ENCODE peak calls at places on chromosomes 7 and 10, in seven cellular contexts. T, J, I, U, G, O and K are unnamed samples. For H3K9me3, the result is how much of the 10 kb centered on the place peaks cover.

GRCh38 chr10:69862882-69863530 is 61.3 kb downstream of the COL13A1 start:
- DNase-seq in G (no peak), U (no peak), T (no peak), J (no peak), I (no peak), O (no peak), K (no peak)

GRCh38 chr10:43093423-43094090 is 16.7 kb downstream of the RET start:
- DNase-seq in G (no peak), T (no peak), O (no peak), U (peak), I (no peak), J (no peak), K (no peak)

GRCh38 chr7:66556549-66557213 is 72.0 kb upstream of the KCTD7 start:
- DNase-seq in U (no peak), I (no peak), J (no peak), O (no peak), G (no peak), T (peak), K (no peak)

GRCh38 chr7:36823353-36823752 is 99.1 kb upstream of the AOAH start:
- DNase-seq in T (no peak), O (no peak), U (no peak), G (no peak), J (no peak), I (no peak), K (no peak)

GRCh38 chr10:11810313-11810766 is 12.8 kb upstream of the PROSER2 start:
- DNase-seq in O (no peak), G (no peak), T (no peak), I (peak), U (no peak), J (no peak), K (no peak)

GRCh38 chr10:98047009-98047741 is 16.8 kb upstream of the CRTAC1 start:
- DNase-seq in U (no peak), O (peak), G (peak), I (no peak), T (no peak), J (no peak), K (no peak)

GRCh38 chr10:8444630-8445029 is 390.1 kb downstream of the GATA3 start:
- DNase-seq in U (no peak), I (peak), J (peak), O (no peak), G (no peak), T (no peak), K (no peak)

GRCh38 chr7:123727071-123727837 is 21.5 kb downstream of the WASL start:
- DNase-seq in U (no peak), I (peak), T (no peak), O (no peak), G (no peak), J (no peak), K (no peak)

GRCh38 chr10:75547391-75548298 is 116.2 kb downstream of the LRMDA start:
- DNase-seq in J (no peak), T (no peak), G (peak), I (peak), O (no peak), U (no peak), K (no peak)

GRCh38 chr10:133293810-133294119 is 14.9 kb downstream of the TUBGCP2 start:
- DNase-seq in O (no peak), G (no peak), J (no peak), T (no peak), I (no peak), U (no peak), K (no peak)

GRCh38 chr10:73439605-73440298 is 6.4 kb upstream of the MSS51 start:
- DNase-seq in T (no peak), J (no peak), G (no peak), I (peak), U (no peak), O (no peak), K (no peak)

GRCh38 chr10:31604141-31604540 is 285.1 kb downstream of the ZEB1 start:
- DNase-seq in T (no peak), O (no peak), I (no peak), J (no peak), U (peak), G (peak), K (no peak)

GRCh38 chr10:123143162-123143824 is 4.6 kb upstream of the HMX2 start:
- DNase-seq in O (no peak), T (no peak), J (no peak), U (no peak), G (no peak), I (no peak), K (no peak)

GRCh38 chr7:27693794-27694193 is 31.1 kb upstream of the HIBADH start:
- DNase-seq in J (no peak), T (no peak), G (no peak), O (no peak), U (no peak), I (no peak), K (no peak)

GRCh38 chr7:120475994-120476393 is 203.0 kb downstream of the KCND2 start:
- DNase-seq in O (no peak), T (no peak), G (no peak), I (no peak), U (no peak), J (no peak), K (no peak)

GRCh38 chr7:147509052-147509480 is 1081.5 kb upstream of the C7orf33 start:
- DNase-seq in T (no peak), G (no peak), U (no peak), I (peak), O (no peak), J (no peak), K (no peak)

GRCh38 chr7:35905555-35905954 is 104.7 kb downstream of the SEPTIN7 start:
- DNase-seq in U (no peak), T (no peak), I (peak), O (no peak), G (no peak), J (no peak), K (no peak)

GRCh38 chr10:15504101-15504840 is 133.2 kb upstream of the FAM171A1 start:
- DNase-seq in J (no peak), I (no peak), U (no peak), G (no peak), O (no peak), T (no peak), K (no peak)

GRCh38 chr7:81584667-81585066 is 185.2 kb downstream of the HGF start:
- DNase-seq in T (no peak), O (no peak), G (no peak), I (no peak), U (no peak), J (no peak), K (no peak)

GRCh38 chr7:33692956-33693355 is 212.4 kb upstream of the BMPER start:
- DNase-seq in O (no peak), I (peak), U (no peak), T (no peak), J (no peak), G (no peak), K (no peak)

GRCh38 chr7:16668978-16669377 is 23.0 kb downstream of the BZW2 start:
- DNase-seq in T (no peak), I (no peak), J (no peak), U (no peak), O (no peak), G (no peak), K (no peak)

GRCh38 chr10:27558612-27559020 is 54.5 kb downstream of the RAB18 start:
- DNase-seq in G (peak), T (no peak), I (peak), U (peak), O (peak), J (peak), K (peak)

GRCh38 chr7:115822801-115823200 is 207.8 kb downstream of the TFEC start:
- DNase-seq in J (no peak), U (no peak), T (no peak), I (no peak), G (no peak), O (no peak), K (no peak)

GRCh38 chr10:92094960-92095359 is 171.4 kb downstream of the BTAF1 start:
- DNase-seq in G (no peak), T (no peak), I (no peak), J (no peak), U (no peak), O (no peak), K (no peak)

GRCh38 chr7:102830206-102830605 is 81.4 kb downstream of the FAM185A start:
- DNase-seq in T (no peak), G (no peak), U (no peak), O (no peak), I (no peak), J (no peak), K (no peak)

GRCh38 chr10:101018118-101018599 is 12.8 kb downstream of the PDZD7 start:
- DNase-seq in J (no peak), I (no peak), T (no peak), G (no peak), U (no peak), O (no peak), K (no peak)

GRCh38 chr10:101075775-101076174 is 14.0 kb downstream of the KAZALD1 start:
- DNase-seq in G (no peak), T (no peak), I (no peak), J (no peak), U (no peak), O (no peak), K (no peak)

GRCh38 chr7:94350729-94351128 is 44.0 kb upstream of the COL1A2 start:
- DNase-seq in I (no peak), T (no peak), U (no peak), O (no peak), G (no peak), J (no peak), K (no peak)

GRCh38 chr10:103198648-103199047 is 5.6 kb upstream of the NT5C2 start:
- DNase-seq in G (no peak), U (no peak), O (no peak), I (no peak), J (no peak), T (no peak), K (no peak)

GRCh38 chr7:39971924-39972323 is 21.9 kb downstream of the CDK13 start:
- DNase-seq in G (no peak), J (no peak), U (no peak), O (no peak), T (no peak), I (no peak), K (no peak)

GRCh38 chr10:24418532-24418931 is 209.6 kb downstream of the KIAA1217 start:
- DNase-seq in U (no peak), T (no peak), G (no peak), I (no peak), J (no peak), O (no peak), K (no peak)

GRCh38 chr7:129646369-129647021 is 35.0 kb downstream of the NRF1 start:
- DNase-seq in J (no peak), T (no peak), U (no peak), O (no peak), G (no peak), I (no peak), K (no peak)

GRCh38 chr10:34576789-34577188 is 238.3 kb downstream of the PARD3 start:
- DNase-seq in J (no peak), G (no peak), O (no peak), T (no peak), U (no peak), I (peak), K (no peak)

GRCh38 chr7:43362652-43363428 is 220.1 kb upstream of the STK17A start:
- DNase-seq in G (peak), O (peak), J (no peak), U (peak), I (no peak), T (no peak), K (no peak)

GRCh38 chr7:94512735-94513564 is 3.3 kb downstream of the CASD1 start:
- DNase-seq in G (no peak), U (peak), J (peak), I (no peak), O (no peak), T (peak), K (no peak)

GRCh38 chr10:34811126-34811967 is 3.7 kb downstream of the PARD3 start:
- DNase-seq in I (no peak), G (no peak), T (no peak), U (no peak), O (no peak), J (no peak), K (no peak)

GRCh38 chr10:70964881-70965280 is 76.5 kb upstream of the PCBD1 start:
- DNase-seq in J (no peak), O (no peak), T (no peak), U (no peak), G (no peak), I (no peak), K (no peak)

GRCh38 chr7:106767073-106767472 is 98.0 kb upstream of the PIK3CG start:
- DNase-seq in G (no peak), I (peak), U (no peak), J (no peak), O (no peak), T (no peak), K (no peak)

GRCh38 chr10:24685958-24686540 is 37.6 kb downstream of the ARHGAP21 start:
- DNase-seq in I (peak), G (no peak), U (no peak), J (no peak), T (no peak), O (no peak), K (no peak)

GRCh38 chr10:130283234-130283574 is 147.0 kb downstream of the GLRX3 start:
- DNase-seq in O (no peak), J (no peak), U (no peak), G (no peak), I (no peak), T (no peak), K (no peak)
- H3K9me3 ChIP-seq in O (under half), J (under half), U (half or more), G (under half), I (under half), T (half or more), K (half or more)

DNA sequence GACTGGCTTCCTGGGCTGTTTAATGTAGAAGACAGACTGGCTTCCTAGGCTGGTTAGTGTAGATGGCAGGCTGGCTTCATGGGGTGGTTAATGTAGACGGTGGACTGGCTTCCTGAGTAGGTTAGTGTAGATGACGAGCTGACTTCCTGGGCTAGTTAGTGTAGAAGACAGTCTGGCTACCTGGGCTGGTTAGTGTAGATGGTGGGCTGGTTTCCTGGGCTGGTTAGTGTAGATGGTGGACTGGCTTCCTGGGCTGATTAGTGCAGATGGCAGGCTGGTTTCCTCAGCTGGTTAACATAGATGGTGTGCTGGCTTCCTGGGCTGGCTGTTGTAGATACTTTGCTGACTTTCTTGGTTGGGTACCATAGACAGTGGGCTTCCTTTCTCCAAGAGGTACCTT is 122.9 kb upstream of the PPP2R2D start:
- DNase-seq in I (no peak), O (no peak), T (no peak), J (no peak), U (no peak), G (no peak), K (no peak)
- H3K9me3 ChIP-seq in I (under half), O (under half), T (under half), J (under half), U (under half), G (under half), K (under half)

GRCh38 chr7:157938211-157938610 is 601.4 kb downstream of the DNAJB6 start:
- DNase-seq in I (no peak), T (no peak), J (no peak), G (no peak), U (no peak), O (no peak), K (no peak)
- H3K9me3 ChIP-seq in I (under half), T (under half), J (under half), G (under half), U (under half), O (under half), K (under half)

GRCh38 chr7:64978497-64979203 is 12.2 kb downstream of the ZNF117 start:
- DNase-seq in T (no peak), I (no peak), U (no peak), O (no peak), J (no peak), G (no peak), K (no peak)
- H3K9me3 ChIP-seq in T (half or more), I (under half), U (under half), O (under half), J (half or more), G (under half), K (under half)

GRCh38 chr7:154884348-154884920 is 118.5 kb downstream of the PAXIP1 start:
- DNase-seq in U (no peak), G (no peak), O (no peak), I (no peak), J (no peak), T (no peak), K (no peak)
- H3K9me3 ChIP-seq in U (under half), G (under half), O (under half), I (under half), J (under half), T (under half), K (under half)

DNA sequence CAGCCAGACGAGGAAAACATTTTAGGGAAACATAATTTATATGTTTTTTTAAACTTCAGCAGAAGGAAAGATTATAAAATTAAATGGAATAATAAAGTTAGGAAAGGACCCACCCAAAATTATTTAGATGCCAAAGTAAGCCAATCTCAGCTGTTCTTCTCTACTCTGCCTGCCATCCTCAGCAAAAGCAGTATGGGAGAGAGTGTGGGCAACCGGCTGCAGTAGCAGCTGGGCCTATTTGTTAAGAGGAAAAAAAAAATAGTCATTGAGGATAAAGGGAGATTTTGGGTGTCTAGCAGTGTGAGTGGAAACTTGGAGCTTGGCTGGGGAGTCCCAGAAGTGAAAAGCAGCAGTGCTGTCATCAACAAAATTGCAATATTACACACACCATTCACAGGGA is 15.4 kb downstream of the SEMA3E start:
- DNase-seq in U (no peak), I (no peak), T (no peak), O (no peak), G (no peak), J (no peak), K (no peak)
- H3K9me3 ChIP-seq in U (under half), I (under half), T (under half), O (under half), G (under half), J (under half), K (under half)

GRCh38 chr10:113093188-113094113 is 143.4 kb downstream of the TCF7L2 start:
- DNase-seq in T (peak), J (peak), U (no peak), G (no peak), I (peak), O (no peak), K (no peak)
- H3K9me3 ChIP-seq in T (under half), J (under half), U (under half), G (under half), I (under half), O (under half), K (under half)

DNA sequence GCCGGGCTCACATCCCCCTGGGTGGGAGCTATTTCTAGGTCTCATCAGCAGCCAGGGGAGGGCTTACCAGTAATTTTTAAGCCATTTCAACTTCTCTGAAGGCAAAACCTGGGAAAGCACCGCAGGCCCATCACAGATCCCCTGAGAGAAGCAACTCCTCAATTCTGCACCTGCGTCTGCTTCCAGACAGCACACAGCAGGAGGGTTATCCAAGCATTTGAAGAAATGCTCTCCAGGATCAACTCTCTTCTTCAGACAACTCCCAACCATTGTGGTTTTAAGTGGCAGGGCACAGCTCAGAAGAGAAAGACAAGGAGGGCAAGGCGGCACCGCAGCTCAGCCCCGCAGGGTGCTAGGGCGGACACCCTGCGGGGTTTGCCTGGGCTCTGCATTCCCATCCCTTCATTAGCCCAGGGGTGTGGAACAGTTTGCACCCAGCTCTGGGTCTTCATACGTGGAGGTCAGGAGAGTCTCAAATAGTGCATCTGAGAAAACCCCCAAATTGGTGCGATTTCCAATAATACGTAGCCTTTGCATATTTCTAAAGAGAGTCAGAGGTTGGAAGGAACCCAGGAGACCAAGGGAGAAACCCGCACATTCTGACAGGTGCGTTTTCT is 618.7 kb downstream of the DNAJB6 start:
- DNase-seq in O (no peak), T (no peak), G (no peak), J (no peak), I (no peak), U (no peak), K (no peak)
- H3K9me3 ChIP-seq in O (under half), T (under half), G (under half), J (under half), I (under half), U (under half), K (under half)

GRCh38 chr7:8885480-8885879 is 452.1 kb downstream of the NXPH1 start:
- DNase-seq in G (no peak), I (no peak), T (no peak), O (no peak), J (no peak), U (no peak), K (no peak)
- H3K9me3 ChIP-seq in G (under half), I (under half), T (under half), O (under half), J (under half), U (under half), K (under half)

DNA sequence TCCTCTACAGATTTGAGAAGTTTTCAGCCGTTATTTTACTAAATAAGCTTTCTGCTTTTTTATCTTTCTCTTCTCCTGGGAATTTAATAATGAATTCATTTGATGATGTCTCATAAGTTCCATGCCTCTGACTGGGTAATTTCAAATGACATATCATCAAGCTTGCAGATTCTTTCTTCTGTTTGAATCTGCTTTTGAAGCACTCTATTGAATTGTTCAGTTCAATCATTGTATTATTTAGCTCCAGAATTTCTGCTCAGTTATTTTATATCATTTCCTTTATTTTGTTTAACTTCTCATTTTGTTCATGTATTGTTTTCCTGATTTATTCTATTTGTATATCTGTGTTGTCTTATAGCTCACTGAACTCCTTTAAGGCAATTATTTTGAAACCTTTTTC is 196.9 kb upstream of the CNTNAP2 start:
- DNase-seq in U (no peak), I (no peak), J (no peak), G (no peak), T (no peak), O (no peak), K (no peak)
- H3K9me3 ChIP-seq in U (under half), I (under half), J (under half), G (under half), T (half or more), O (under half), K (under half)